ENCODE peak calls at places on chromosomes 4 and X, in seven cellular contexts. N, F, H, Z, B, O and Q are unnamed samples.

GRCh38 chr4:5979981-5980380 is 38.2 kb downstream of the C4orf50 start:
- DNase-seq in Z (peak), N (peak), B (peak), H (peak), O (no peak), F (peak), Q (no peak)

GRCh38 chr4:8735236-8736082 is 136.2 kb downstream of the HMX1 start:
- DNase-seq in N (no peak), H (no peak), Z (no peak), O (no peak), F (no peak), B (no peak), Q (peak)

GRCh38 chrX:42771836-42772335 is 6.1 kb downstream of the PPP1R2C start:
- DNase-seq in O (no peak), B (no peak), F (peak), N (no peak), Z (no peak), H (no peak), Q (no peak)

GRCh38 chr4:31069151-31069550 is 349.0 kb downstream of the PCDH7 start:
- DNase-seq in H (no peak), O (no peak), B (peak), Z (no peak), N (peak), F (no peak), Q (no peak)

GRCh38 chr4:100582146-100582545 is 64.3 kb upstream of the EMCN start:
- DNase-seq in F (no peak), Z (peak), H (no peak), B (no peak), N (no peak), O (no peak), Q (no peak)

GRCh38 chr4:142516686-142517145 is 329.4 kb downstream of the INPP4B start:
- DNase-seq in N (peak), H (no peak), F (peak), B (no peak), O (peak), Z (peak), Q (peak)

GRCh38 chr4:154354883-154355282 is 136.7 kb downstream of the DCHS2 start:
- DNase-seq in N (no peak), Z (no peak), H (no peak), O (no peak), F (no peak), B (no peak), Q (no peak)

GRCh38 chr4:38670939-38671593 is 7.1 kb downstream of the KLF3 start:
- DNase-seq in H (no peak), N (no peak), O (no peak), F (peak), B (no peak), Z (peak), Q (peak)

GRCh38 chrX:132001127-132001526 is 22.0 kb upstream of the STK26 start:
- DNase-seq in N (no peak), O (no peak), F (no peak), Z (peak), H (no peak), B (no peak), Q (no peak)

GRCh38 chr4:16824278-16824806 is 74.1 kb downstream of the LDB2 start:
- DNase-seq in N (peak), H (no peak), Z (no peak), B (no peak), F (peak), O (no peak), Q (no peak)

DNA sequence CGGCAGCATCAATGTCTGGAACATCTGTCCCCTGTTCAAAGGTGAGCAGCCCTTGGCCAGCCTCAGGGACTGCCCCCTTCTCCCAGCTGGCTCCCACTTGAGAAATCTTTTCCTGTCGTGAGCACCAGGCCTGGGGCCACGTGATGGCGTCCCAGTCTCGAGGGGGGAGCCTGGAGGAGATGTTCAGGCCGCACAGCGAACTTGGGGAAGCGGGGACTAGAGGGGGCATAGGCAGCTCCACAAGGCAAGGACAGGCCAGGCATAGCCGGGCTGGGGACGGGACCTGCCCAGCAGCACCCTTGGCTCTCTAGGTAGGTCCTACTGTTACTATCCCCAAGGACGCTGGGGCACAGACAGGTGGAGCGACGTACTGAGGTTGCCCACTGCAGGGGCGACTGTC is 2.7 kb downstream of the SLC6A8 start:
- DNase-seq in F (no peak), H (no peak), B (no peak), N (no peak), Z (no peak), O (no peak), Q (no peak)
- H3K4me2 ChIP-seq in F (no peak), H (no peak), B (peak), N (no peak), Z (peak), O (no peak), Q (no peak)

GRCh38 chrX:128601706-128602105 is 549.5 kb upstream of the ACTRT1 start:
- DNase-seq in H (no peak), Z (no peak), O (no peak), N (no peak), B (no peak), F (no peak), Q (no peak)
- H2AFZ ChIP-seq in H (no peak), Z (no peak), O (no peak), N (no peak), B (no peak), F (no peak), Q (no peak)

GRCh38 chr4:158904815-158905214 is 136.0 kb downstream of the FNIP2 start:
- DNase-seq in B (no peak), O (no peak), H (no peak), N (no peak), Z (no peak), F (no peak), Q (no peak)
- H3K4me2 ChIP-seq in B (no peak), O (no peak), H (no peak), N (no peak), Z (no peak), F (no peak), Q (no peak)

GRCh38 chrX:101407748-101408529 is at the start of the genes GLA and HNRNPH2:
- DNase-seq in H (peak), Z (peak), O (peak), N (peak), B (peak), F (peak), Q (peak)
- H2AFZ ChIP-seq in H (peak), Z (peak), O (peak), N (peak), B (peak), F (peak), Q (peak)

DNA sequence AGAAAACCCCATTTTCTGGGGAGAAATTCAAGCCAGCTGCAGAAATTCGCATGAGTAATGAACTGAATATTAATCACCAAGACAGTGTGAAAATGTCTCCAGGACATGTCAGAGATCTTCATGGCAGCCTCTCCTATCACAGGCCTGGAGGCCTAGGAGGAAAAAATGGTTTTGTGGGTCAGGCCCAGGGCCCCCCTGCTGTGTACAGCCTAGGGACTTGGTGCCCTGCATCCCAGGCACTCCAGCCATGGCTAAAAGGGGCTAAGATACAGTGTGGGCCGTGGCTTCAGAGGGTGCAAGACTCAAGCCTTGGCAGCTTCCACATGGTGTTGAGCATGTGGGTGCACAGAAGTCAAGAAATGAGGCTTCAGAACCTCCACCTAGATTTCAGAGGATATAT is 185.9 kb upstream of the GATB start:
- DNase-seq in N (no peak), H (no peak), B (no peak), F (no peak), O (no peak), Z (no peak), Q (no peak)
- H3K4me2 ChIP-seq in N (no peak), H (no peak), B (no peak), F (no peak), O (no peak), Z (no peak), Q (no peak)

GRCh38 chr4:80462537-80463207 is 127.1 kb downstream of the CFAP299 start:
- DNase-seq in F (peak), H (peak), B (no peak), Z (no peak), N (no peak), O (no peak), Q (no peak)
- H2AFZ ChIP-seq in F (peak), H (peak), B (no peak), Z (no peak), N (no peak), O (no peak), Q (peak)

GRCh38 chr4:118036336-118036735 is 2.0 kb downstream of the NDST3 start:
- DNase-seq in H (no peak), Z (no peak), O (no peak), B (no peak), N (no peak), F (no peak), Q (no peak)

GRCh38 chr4:118035309-118035708 is 1.0 kb downstream of the NDST3 start:
- DNase-seq in H (no peak), N (no peak), O (no peak), B (no peak), Z (no peak), F (no peak), Q (no peak)

GRCh38 chr4:118032691-118033090 is 1.6 kb upstream of the NDST3 start:
- DNase-seq in N (peak), Z (peak), O (peak), F (no peak), B (no peak), H (no peak), Q (no peak)

GRCh38 chr4:118034061-118034785 is at the start of gene NDST3:
- DNase-seq in B (peak), N (peak), H (peak), F (peak), O (peak), Z (peak), Q (peak)

DNA sequence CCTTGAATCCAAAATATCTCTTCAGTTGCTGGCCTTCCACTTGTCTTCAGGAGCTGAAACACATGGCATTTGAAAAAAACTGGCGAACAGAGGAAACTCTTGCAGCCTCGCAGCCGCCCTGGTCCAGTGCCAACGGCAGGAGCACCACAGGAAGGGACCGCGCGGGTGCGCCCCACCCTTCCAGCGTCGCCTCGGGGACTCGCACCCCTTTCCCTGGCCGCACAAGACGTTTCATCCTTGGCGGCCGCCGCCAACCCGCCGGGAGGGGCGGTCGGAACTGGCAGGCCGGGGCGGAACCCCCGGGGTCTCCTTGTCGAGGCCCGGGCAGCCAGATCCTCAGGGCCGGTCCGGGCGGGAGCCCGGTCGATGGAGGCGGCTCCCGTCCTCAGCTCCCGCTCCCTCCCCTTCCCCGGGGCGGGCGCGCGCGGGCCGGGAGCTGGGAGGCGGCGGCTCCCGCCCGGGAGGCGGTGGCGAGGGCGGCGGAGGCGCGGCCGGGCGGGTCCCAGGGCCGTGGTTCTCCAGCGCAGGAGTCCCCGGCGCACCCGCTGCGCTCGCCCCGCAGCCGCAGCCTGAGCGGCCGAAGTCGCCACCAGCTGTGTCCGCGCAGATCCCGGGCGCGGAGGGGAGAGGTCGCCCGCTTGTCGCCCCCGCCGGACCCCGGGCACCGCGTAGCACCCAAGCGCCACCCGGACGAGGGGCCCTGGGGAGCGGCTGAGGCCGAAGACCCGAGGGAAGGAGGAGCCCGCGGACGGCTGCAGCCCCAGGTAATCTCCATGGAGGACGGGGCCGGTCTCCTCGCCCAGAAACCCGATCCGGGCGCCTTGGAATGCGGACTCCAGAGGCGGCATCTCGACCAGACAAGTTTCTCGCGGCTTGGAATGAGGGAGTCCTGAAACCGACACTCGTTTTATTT is 882 bp upstream of the NDST3 start:
- DNase-seq in Z (peak), H (no peak), O (peak), B (peak), F (peak), N (peak), Q (peak)
- H3K4me2 ChIP-seq in Z (peak), H (peak), O (peak), B (peak), F (peak), N (peak), Q (peak)

DNA sequence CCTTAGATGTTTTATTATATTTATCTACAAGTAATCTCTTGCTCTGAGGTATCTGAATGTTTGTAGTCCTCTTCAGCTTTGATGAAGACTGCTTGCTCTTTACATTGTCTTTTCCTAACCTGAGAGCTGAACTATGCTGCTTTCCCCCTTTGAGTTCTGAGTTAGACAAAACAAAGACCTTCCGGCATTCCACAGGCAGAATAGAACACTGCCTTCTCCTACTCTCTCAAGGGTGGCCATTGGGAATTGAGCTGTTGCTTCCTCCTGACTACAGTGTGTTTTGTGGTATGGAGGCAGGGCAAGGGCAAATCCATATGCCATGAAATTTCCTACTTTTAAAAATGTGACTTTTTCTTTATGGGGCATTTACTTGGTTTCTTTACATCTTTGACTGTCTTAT is 841.0 kb downstream of the FAM133A start:
- DNase-seq in H (no peak), F (no peak), Z (no peak), B (peak), N (no peak), O (no peak), Q (no peak)
- H2AFZ ChIP-seq in H (no peak), F (no peak), Z (no peak), B (no peak), N (no peak), O (no peak), Q (no peak)